ENCODE peak calls at places on chromosomes 3 and 15, in four cellular contexts. C is CD8-positive, alpha-beta T cell; H is aorta; X is colonic mucosa. P is an unnamed sample.

GRCh38 chr3:190346541-190346940 is 24.3 kb upstream of the CLDN1 start:
- DNase-seq in C (no peak), H (no peak), X (no peak), P (no peak)

GRCh38 chr3:186255703-186256331 is 106.2 kb downstream of the DGKG start:
- DNase-seq in C (no peak), H (no peak), X (no peak), P (peak)

GRCh38 chr3:43016513-43016865 is 37.4 kb downstream of the GASK1A start:
- DNase-seq in C (no peak), H (no peak), X (no peak), P (no peak)

GRCh38 chr3:49716691-49717538 is 2.6 kb downstream of the AMIGO3 start:
- DNase-seq in C (no peak), H (peak), X (no peak), P (no peak)

GRCh38 chr3:160012108-160012507 is 23.5 kb downstream of the IL12A start:
- DNase-seq in C (no peak), H (no peak), X (no peak), P (no peak)

GRCh38 chr3:36874351-36874874 is 70.4 kb downstream of the TRANK1 start:
- DNase-seq in C (no peak), H (no peak), X (no peak), P (peak)

GRCh38 chr3:87766736-87767135 is 292.1 kb downstream of the CGGBP1 start:
- DNase-seq in C (no peak), H (no peak), X (no peak), P (no peak)

GRCh38 chr3:38843898-38844297 is 27.9 kb upstream of the SCN10A start:
- DNase-seq in C (no peak), H (no peak), X (no peak), P (no peak)

GRCh38 chr15:23038741-23039150 is 623 bp downstream of the TUBGCP5 start:
- DNase-seq in C (no peak), H (no peak), X (no peak), P (peak)

GRCh38 chr3:61725851-61726333 is 164.5 kb downstream of the PTPRG start:
- DNase-seq in C (no peak), H (no peak), X (no peak), P (no peak)

GRCh38 chr15:81959196-81959595 is 86.6 kb downstream of the MEX3B start:
- DNase-seq in C (no peak), H (no peak), X (no peak), P (no peak)

GRCh38 chr3:129162729-129163579 is 2.1 kb upstream of the ISY1 start:
- DNase-seq in C (no peak), H (no peak), X (no peak), P (no peak)

GRCh38 chr3:113264741-113265140 is 53.4 kb downstream of the BOC start:
- DNase-seq in C (no peak), H (no peak), X (no peak), P (peak)

GRCh38 chr3:39783730-39784129 is 25.7 kb upstream of the MYRIP start:
- DNase-seq in C (no peak), H (no peak), X (no peak), P (no peak)

GRCh38 chr3:168395551-168395950 is 299.8 kb upstream of the GOLIM4 start:
- DNase-seq in C (no peak), H (no peak), X (no peak), P (no peak)

GRCh38 chr15:101266787-101267186 is 10.5 kb downstream of the SELENOS start:
- DNase-seq in C (no peak), H (peak), X (no peak), P (no peak)

GRCh38 chr15:55289011-55289572 is 521 bp downstream of the RAB27A start:
- DNase-seq in C (no peak), H (no peak), X (peak), P (no peak)

GRCh38 chr15:94887406-94887805 is 656.0 kb downstream of the MCTP2 start:
- DNase-seq in C (no peak), H (no peak), X (no peak), P (no peak)

GRCh38 chr3:47854720-47855455 is 52.0 kb downstream of the DHX30 start:
- DNase-seq in C (no peak), H (peak), X (no peak), P (no peak)

GRCh38 chr15:62648954-62649353 is 393.6 kb upstream of the TPM1 start:
- DNase-seq in C (no peak), H (no peak), X (no peak), P (no peak)

GRCh38 chr3:151130437-151130836 is 45.0 kb downstream of the MED12L start:
- DNase-seq in C (no peak), H (no peak), X (no peak), P (no peak)

GRCh38 chr3:58535531-58536500 is 1.2 kb downstream of the ACOX2 start:
- DNase-seq in C (no peak), H (no peak), X (peak), P (no peak)

GRCh38 chr15:74419432-74419831 is 14.3 kb downstream of the SEMA7A start:
- DNase-seq in C (no peak), H (no peak), X (no peak), P (no peak)

GRCh38 chr3:19029837-19030835 is 118.2 kb upstream of the KCNH8 start:
- DNase-seq in C (no peak), H (no peak), X (no peak), P (no peak)

GRCh38 chr3:151724846-151725562 is 8.7 kb upstream of the AADACL2 start:
- DNase-seq in C (no peak), H (no peak), X (no peak), P (no peak)

GRCh38 chr3:101642441-101642840 is 34.5 kb downstream of the ZBTB11 start:
- DNase-seq in C (no peak), H (no peak), X (no peak), P (no peak)

GRCh38 chr3:55782806-55783205 is 295.7 kb upstream of the WNT5A start:
- DNase-seq in C (no peak), H (no peak), X (no peak), P (no peak)

GRCh38 chr3:184380210-184380626 is 364 bp downstream of the CHRD start:
- DNase-seq in C (no peak), H (peak), X (peak), P (no peak)

GRCh38 chr3:24387000-24387399 is 107.7 kb downstream of the THRB start:
- DNase-seq in C (no peak), H (no peak), X (no peak), P (no peak)

GRCh38 chr3:85210540-85210939 is 251.8 kb downstream of the CADM2 start:
- DNase-seq in C (no peak), H (no peak), X (no peak), P (no peak)

GRCh38 chr3:14295777-14296176 is 106.6 kb upstream of the SLC6A6 start:
- DNase-seq in C (no peak), H (no peak), X (no peak), P (no peak)

GRCh38 chr3:195693428-195694216 is 27.2 kb upstream of the MUC20 start:
- DNase-seq in C (no peak), H (peak), X (no peak), P (no peak)

GRCh38 chr3:53518495-53518981 is 24.1 kb downstream of the CACNA1D start:
- DNase-seq in C (no peak), H (no peak), X (no peak), P (no peak)

GRCh38 chr3:61381745-61382392 is 130.6 kb upstream of the FHIT start:
- DNase-seq in C (no peak), H (no peak), X (no peak), P (no peak)

GRCh38 chr3:41418961-41419691 is 219.8 kb downstream of the CTNNB1 start:
- DNase-seq in C (no peak), H (no peak), X (no peak), P (no peak)

GRCh38 chr3:144039661-144040060 is 68.0 kb downstream of the DIPK2A start:
- DNase-seq in C (no peak), H (no peak), X (no peak), P (no peak)

GRCh38 chr15:62641782-62642181 is 400.8 kb upstream of the TPM1 start:
- DNase-seq in C (no peak), H (no peak), X (no peak), P (no peak)

GRCh38 chr3:14789640-14790285 is 29.0 kb upstream of the FGD5 start:
- DNase-seq in C (no peak), H (peak), X (no peak), P (no peak)

GRCh38 chr3:98657429-98657828 is 64.0 kb upstream of the CPOX start:
- DNase-seq in C (no peak), H (no peak), X (peak), P (no peak)

GRCh38 chr15:53559364-53560253 is 199.9 kb downstream of the WDR72 start:
- DNase-seq in C (no peak), H (no peak), X (peak), P (no peak)
- H3K27ac ChIP-seq in C (no peak), H (no peak), X (peak), P (no peak)

DNA sequence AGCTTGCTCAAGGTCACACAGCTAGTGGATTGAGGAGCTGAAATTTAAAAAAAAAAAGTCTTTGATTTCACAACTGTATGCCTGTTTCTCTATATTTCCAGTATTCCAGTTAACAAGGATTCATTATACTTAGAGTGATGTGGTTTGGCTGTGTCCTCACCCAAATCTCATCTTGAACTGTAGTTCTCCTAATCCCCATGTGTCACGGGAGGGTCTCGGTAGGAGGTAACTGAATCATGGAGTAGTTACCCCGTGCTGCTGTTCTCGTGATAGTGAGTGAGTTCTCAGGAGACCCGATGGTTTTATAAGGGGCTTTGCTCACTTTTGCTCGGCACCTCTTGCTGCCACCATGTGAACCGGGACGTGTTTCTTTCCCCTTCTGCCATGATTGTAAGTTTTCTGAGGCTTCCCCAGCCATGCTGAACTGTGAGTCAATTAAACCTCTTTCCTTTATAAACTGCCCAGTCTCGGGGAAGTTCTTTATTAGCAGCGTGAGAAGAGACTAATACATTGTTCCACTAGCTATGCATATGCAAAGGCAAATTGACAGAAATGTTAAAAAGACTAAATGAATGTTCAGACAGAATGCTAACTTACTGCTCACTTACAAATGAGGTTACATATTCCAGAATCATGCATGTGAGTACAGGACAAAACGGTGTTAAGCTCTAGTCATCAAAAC is 1101.9 kb downstream of the ROBO1 start:
- DNase-seq in C (no peak), H (no peak), X (no peak), P (no peak)
- H3K27ac ChIP-seq in C (no peak), H (no peak), X (no peak), P (no peak)

GRCh38 chr3:11603628-11604027 is 40.1 kb downstream of the VGLL4 start:
- DNase-seq in C (no peak), H (peak), X (no peak), P (no peak)

GRCh38 chr3:11602441-11602840 is 41.3 kb downstream of the VGLL4 start:
- DNase-seq in C (no peak), H (no peak), X (no peak), P (no peak)

GRCh38 chr3:11602886-11603285 is 40.8 kb downstream of the VGLL4 start:
- DNase-seq in C (no peak), H (no peak), X (no peak), P (no peak)

GRCh38 chr3:11600501-11601282 is 43.0 kb downstream of the VGLL4 start:
- DNase-seq in C (no peak), H (peak), X (no peak), P (no peak)

DNA sequence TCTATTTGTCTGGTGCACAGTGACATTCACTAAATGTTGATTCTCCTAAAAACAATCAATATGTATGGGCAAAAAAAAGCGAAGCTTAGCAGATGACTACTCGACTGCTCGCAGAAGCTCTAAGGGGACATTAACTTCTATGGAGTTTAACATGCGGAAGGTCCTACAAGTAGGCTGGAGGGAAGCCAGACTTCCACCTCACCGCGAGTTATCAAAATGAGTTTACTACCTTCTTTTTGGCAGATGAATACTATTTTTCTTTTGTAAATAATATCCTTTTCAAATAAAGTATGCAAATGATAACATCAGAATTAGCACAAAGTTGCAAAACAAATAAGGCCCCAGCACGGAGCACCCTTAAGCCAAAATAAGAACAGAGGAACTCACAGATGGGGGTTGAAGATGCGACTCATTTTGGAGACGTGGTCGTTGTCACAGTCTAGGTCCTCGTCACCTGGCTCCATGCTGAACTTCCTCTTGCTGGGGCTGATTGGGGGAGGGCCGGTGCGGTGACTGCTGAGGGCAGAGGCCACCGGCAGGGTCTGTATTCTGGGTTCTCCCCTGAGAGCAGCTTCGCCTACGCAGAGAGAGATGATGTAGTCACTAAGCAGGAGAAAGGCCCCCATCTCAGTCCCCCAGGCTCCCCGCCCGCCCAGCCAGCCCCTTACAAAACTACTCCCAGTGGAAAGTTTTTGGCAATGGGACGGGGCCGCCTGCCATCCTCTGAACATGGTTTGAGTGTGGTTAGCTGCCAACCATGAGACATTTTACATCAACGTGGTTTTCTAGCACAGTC is 42.1 kb downstream of the VGLL4 start:
- DNase-seq in C (no peak), H (peak), X (no peak), P (peak)
- H3K27ac ChIP-seq in C (no peak), H (peak), X (peak), P (peak)

DNA sequence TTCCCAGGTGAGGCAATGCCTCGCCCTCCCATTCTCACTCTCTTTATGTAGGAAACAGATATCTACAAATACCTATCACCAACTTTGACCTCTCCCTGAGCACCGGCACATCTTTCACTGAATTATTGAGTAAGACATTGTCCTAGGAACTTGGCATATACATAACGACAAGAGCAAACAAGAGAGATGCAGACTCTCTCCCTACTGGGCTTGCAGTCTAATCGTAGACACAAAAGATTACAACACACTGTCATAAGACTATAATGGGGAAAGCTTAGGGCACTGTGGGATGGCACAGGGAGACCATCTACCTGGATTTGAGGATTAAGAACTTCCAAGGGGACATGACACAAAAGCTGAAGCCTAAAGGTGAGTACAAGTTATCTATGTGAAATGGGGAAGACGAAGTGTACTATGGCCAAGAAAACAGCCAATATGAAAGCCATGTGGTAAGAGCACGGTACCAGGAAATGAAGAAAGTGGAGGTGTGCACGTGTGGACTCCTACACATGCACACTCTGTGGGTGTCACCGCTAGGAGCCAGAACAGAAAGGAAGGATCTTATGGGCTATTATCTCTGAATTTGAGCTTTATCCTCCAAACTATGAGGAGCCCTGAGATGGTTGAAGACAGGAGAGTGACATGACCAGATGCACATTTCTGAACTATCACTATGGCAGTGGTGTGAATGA is 218.8 kb upstream of the STRIT1 start:
- DNase-seq in C (no peak), H (no peak), X (no peak), P (no peak)
- H3K27ac ChIP-seq in C (no peak), H (no peak), X (no peak), P (no peak)

GRCh38 chr15:28178290-28178689 is 79.2 kb upstream of the OCA2 start:
- DNase-seq in C (no peak), H (no peak), X (no peak), P (no peak)
- H3K27ac ChIP-seq in C (no peak), H (peak), X (no peak), P (no peak)

GRCh38 chr3:107238787-107239186 is 138.5 kb upstream of the CCDC54 start:
- DNase-seq in C (no peak), H (no peak), X (no peak), P (no peak)
- H3K27ac ChIP-seq in C (no peak), H (no peak), X (no peak), P (peak)

P was measured in caudate nucleus.